ENCODE peak calls at places on chromosome 17, in six cellular contexts. Z is NCI-H1436 treated with DMSO at 0.1 percent for 48 hours; U is GM13977; R is activated T-helper 1 cell treated with anti-CD3 and anti-CD28 coated beads, Interleukin-12 subunit alpha, Interleukin-12 subunit beta, Interleukin-2, Interleukin-4 antibody, amounts not matched to agents 30 ng/mL and 10 ng/mL and 1 ng/mL, durations not matched to agents 14 hours and 24 hours and 36 hours; F is EL; C is stimulated activated CD4-positive, alpha-beta T cell treated with anti-CD3 and anti-CD28 coated beads, Interleukin-1b, Interleukin-23, amount 100 ng/mL, for 4 hours. V is an unnamed sample.

GRCh38 chr17:396788-397187 is 44.2 kb upstream of the RPH3AL start:
- DNase-seq in Z (no peak), U (no peak), R (no peak), F (no peak), C (no peak), V (no peak)

GRCh38 chr17:67629963-67630320 is 87.8 kb upstream of the NOL11 start:
- DNase-seq in Z (peak), U (peak), R (no peak), F (peak), C (no peak), V (no peak)

GRCh38 chr17:78734841-78735641 is 47.0 kb downstream of the CYTH1 start:
- DNase-seq in Z (no peak), U (no peak), R (no peak), F (no peak), C (no peak), V (no peak)

GRCh38 chr17:28545141-28545503 is 7.3 kb downstream of the UNC119 start:
- DNase-seq in Z (no peak), U (no peak), R (no peak), F (no peak), C (no peak), V (no peak)

GRCh38 chr17:16512011-16512410 is 20.0 kb upstream of the LRRC75A start:
- DNase-seq in Z (no peak), U (no peak), R (no peak), F (no peak), C (no peak), V (no peak)

GRCh38 chr17:50219939-50220465 is 18.6 kb upstream of the COL1A1 start:
- DNase-seq in Z (no peak), U (no peak), R (no peak), F (peak), C (no peak), V (no peak)

GRCh38 chr17:81607431-81607830 is 29.5 kb downstream of the NPLOC4 start:
- DNase-seq in Z (no peak), U (no peak), R (no peak), F (peak), C (no peak), V (peak)

GRCh38 chr17:80261159-80261894 is 675 bp downstream of the RNF213 start:
- DNase-seq in Z (no peak), U (no peak), R (peak), F (peak), C (peak), V (peak)

GRCh38 chr17:17892009-17892408 is 55.2 kb upstream of the SREBF1 start:
- DNase-seq in Z (no peak), U (no peak), R (no peak), F (no peak), C (no peak), V (no peak)

V was measured in T-helper 2 cell treated with Interferon-gamma antibody and Interleukin-4, amounts not matched to agents 5 μg/mL and 100 μg/mL, for 36 hours.